ENCODE peak calls at places on chromosomes 11 and 22, in ten cellular contexts. One of them, this sample, is unnamed.

GRCh38 chr11:21896216-21896615 is 296.7 kb upstream of the ANO5 start:
- DNase-seq in OCI-LY7: no peak
- DNase-seq in hypothalamus: no peak
- DNase-seq in HS-5: no peak
- DNase-seq in upper lobe of right lung: no peak
- DNase-seq in RCC 7860: no peak
- DNase-seq in ACHN: no peak
- DNase-seq in NCI-H1694: no peak
- DNase-seq in prostate gland: no peak
- DNase-seq in head of caudate nucleus: no peak
- DNase-seq in this sample: no peak

GRCh38 chr11:22151795-22152194 is 41.1 kb upstream of the ANO5 start:
- DNase-seq in ACHN: no peak
- DNase-seq in hypothalamus: no peak
- DNase-seq in RCC 7860: no peak
- DNase-seq in NCI-H1694: no peak
- DNase-seq in prostate gland: no peak
- DNase-seq in head of caudate nucleus: no peak
- DNase-seq in OCI-LY7: no peak
- DNase-seq in HS-5: no peak
- DNase-seq in upper lobe of right lung: no peak
- DNase-seq in this sample: no peak

GRCh38 chr22:19959043-19959586 is 17.5 kb upstream of the TXNRD2 start:
- DNase-seq in upper lobe of right lung: peak; percentile 88
- DNase-seq in ACHN: peak; percentile 84
- DNase-seq in OCI-LY7: no peak
- DNase-seq in prostate gland: peak; percentile 73
- DNase-seq in RCC 7860: no peak
- DNase-seq in hypothalamus: no peak
- DNase-seq in NCI-H1694: no peak
- DNase-seq in HS-5: no peak
- DNase-seq in head of caudate nucleus: no peak
- DNase-seq in this sample: peak; percentile 79

GRCh38 chr22:27401321-27401720 is 400.2 kb downstream of the MN1 start:
- DNase-seq in RCC 7860: no peak
- DNase-seq in OCI-LY7: no peak
- DNase-seq in head of caudate nucleus: no peak
- DNase-seq in hypothalamus: no peak
- DNase-seq in prostate gland: no peak
- DNase-seq in HS-5: no peak
- DNase-seq in ACHN: no peak
- DNase-seq in NCI-H1694: no peak
- DNase-seq in upper lobe of right lung: no peak
- DNase-seq in this sample: no peak

GRCh38 chr11:103661185-103661584 is 375.3 kb upstream of the DDI1 start:
- DNase-seq in hypothalamus: no peak
- DNase-seq in head of caudate nucleus: no peak
- DNase-seq in upper lobe of right lung: no peak
- DNase-seq in RCC 7860: no peak
- DNase-seq in prostate gland: no peak
- DNase-seq in ACHN: no peak
- DNase-seq in OCI-LY7: no peak
- DNase-seq in NCI-H1694: no peak
- DNase-seq in HS-5: no peak
- DNase-seq in this sample: no peak

GRCh38 chr22:37058917-37059701 is 7.6 kb downstream of the KCTD17 start:
- DNase-seq in prostate gland: no peak
- DNase-seq in upper lobe of right lung: peak; percentile 61
- DNase-seq in HS-5: no peak
- DNase-seq in NCI-H1694: no peak
- DNase-seq in head of caudate nucleus: no peak
- DNase-seq in OCI-LY7: no peak
- DNase-seq in RCC 7860: no peak
- DNase-seq in hypothalamus: no peak
- DNase-seq in ACHN: no peak
- DNase-seq in this sample: no peak

GRCh38 chr11:92916299-92916698 is 53.2 kb upstream of the MTNR1B start:
- DNase-seq in HS-5: no peak
- DNase-seq in head of caudate nucleus: no peak
- DNase-seq in RCC 7860: no peak
- DNase-seq in NCI-H1694: no peak
- DNase-seq in ACHN: no peak
- DNase-seq in OCI-LY7: no peak
- DNase-seq in upper lobe of right lung: no peak
- DNase-seq in hypothalamus: no peak
- DNase-seq in prostate gland: no peak
- DNase-seq in this sample: no peak

GRCh38 chr22:32623943-32624342 is 149.3 kb downstream of the FBXO7 start:
- DNase-seq in ACHN: no peak
- DNase-seq in NCI-H1694: no peak
- DNase-seq in hypothalamus: peak; percentile 22
- DNase-seq in upper lobe of right lung: no peak
- DNase-seq in prostate gland: peak; percentile 72
- DNase-seq in OCI-LY7: no peak
- DNase-seq in HS-5: no peak
- DNase-seq in RCC 7860: no peak
- DNase-seq in head of caudate nucleus: no peak
- DNase-seq in this sample: peak; percentile 85

GRCh38 chr11:112748713-112749481 is 212.3 kb upstream of the NCAM1 start:
- DNase-seq in RCC 7860: no peak
- DNase-seq in ACHN: no peak
- DNase-seq in NCI-H1694: peak; percentile 28
- DNase-seq in head of caudate nucleus: no peak
- DNase-seq in hypothalamus: peak; percentile 6
- DNase-seq in HS-5: no peak
- DNase-seq in prostate gland: no peak
- DNase-seq in upper lobe of right lung: no peak
- DNase-seq in OCI-LY7: no peak
- DNase-seq in this sample: no peak

GRCh38 chr11:81255905-81256304 is 1477.8 kb downstream of the FAM181B start:
- DNase-seq in prostate gland: no peak
- DNase-seq in head of caudate nucleus: no peak
- DNase-seq in RCC 7860: no peak
- DNase-seq in upper lobe of right lung: no peak
- DNase-seq in hypothalamus: no peak
- DNase-seq in ACHN: no peak
- DNase-seq in HS-5: no peak
- DNase-seq in NCI-H1694: no peak
- DNase-seq in OCI-LY7: no peak
- DNase-seq in this sample: no peak

GRCh38 chr11:75199412-75199955 is 41.1 kb upstream of the TPBGL start:
- DNase-seq in prostate gland: no peak
- DNase-seq in head of caudate nucleus: no peak
- DNase-seq in HS-5: no peak
- DNase-seq in NCI-H1694: no peak
- DNase-seq in upper lobe of right lung: peak; percentile 38
- DNase-seq in OCI-LY7: no peak
- DNase-seq in ACHN: no peak
- DNase-seq in RCC 7860: no peak
- DNase-seq in hypothalamus: no peak
- DNase-seq in this sample: no peak

GRCh38 chr11:130313383-130314183 is 1.1 kb downstream of the ZBTB44 start:
- DNase-seq in hypothalamus: no peak
- DNase-seq in ACHN: no peak
- DNase-seq in prostate gland: no peak
- DNase-seq in head of caudate nucleus: no peak
- DNase-seq in RCC 7860: no peak
- DNase-seq in OCI-LY7: peak; percentile 12
- DNase-seq in upper lobe of right lung: no peak
- DNase-seq in HS-5: no peak
- DNase-seq in NCI-H1694: no peak
- DNase-seq in this sample: no peak

GRCh38 chr11:69501891-69502860 is 20.7 kb downstream of the LINC01488 start:
- DNase-seq in ACHN: no peak
- DNase-seq in OCI-LY7: no peak
- DNase-seq in upper lobe of right lung: peak; percentile 64
- DNase-seq in hypothalamus: no peak
- DNase-seq in head of caudate nucleus: no peak
- DNase-seq in prostate gland: no peak
- DNase-seq in NCI-H1694: no peak
- DNase-seq in RCC 7860: no peak
- DNase-seq in HS-5: no peak
- DNase-seq in this sample: no peak

GRCh38 chr22:42280140-42280539 is 9.7 kb upstream of the TCF20 start:
- DNase-seq in upper lobe of right lung: no peak
- DNase-seq in head of caudate nucleus: no peak
- DNase-seq in OCI-LY7: no peak
- DNase-seq in HS-5: no peak
- DNase-seq in ACHN: no peak
- DNase-seq in prostate gland: no peak
- DNase-seq in NCI-H1694: no peak
- DNase-seq in hypothalamus: no peak
- DNase-seq in RCC 7860: no peak
- DNase-seq in this sample: no peak

GRCh38 chr11:60301178-60301577 is 20.7 kb downstream of the MS4A4A start:
- DNase-seq in upper lobe of right lung: no peak
- DNase-seq in OCI-LY7: no peak
- DNase-seq in hypothalamus: no peak
- DNase-seq in ACHN: no peak
- DNase-seq in HS-5: no peak
- DNase-seq in head of caudate nucleus: no peak
- DNase-seq in NCI-H1694: no peak
- DNase-seq in RCC 7860: no peak
- DNase-seq in prostate gland: no peak
- DNase-seq in this sample: no peak

GRCh38 chr11:68893282-68893681 is 10.3 kb downstream of the MRPL21 start:
- DNase-seq in upper lobe of right lung: no peak
- DNase-seq in ACHN: no peak
- DNase-seq in OCI-LY7: no peak
- DNase-seq in head of caudate nucleus: no peak
- DNase-seq in prostate gland: no peak
- DNase-seq in HS-5: no peak
- DNase-seq in hypothalamus: no peak
- DNase-seq in NCI-H1694: no peak
- DNase-seq in RCC 7860: no peak
- DNase-seq in this sample: no peak

GRCh38 chr11:42762348-42762747 is 549.4 kb upstream of the API5 start:
- DNase-seq in prostate gland: no peak
- DNase-seq in upper lobe of right lung: no peak
- DNase-seq in OCI-LY7: no peak
- DNase-seq in RCC 7860: no peak
- DNase-seq in HS-5: no peak
- DNase-seq in ACHN: no peak
- DNase-seq in NCI-H1694: no peak
- DNase-seq in head of caudate nucleus: no peak
- DNase-seq in hypothalamus: no peak
- DNase-seq in this sample: no peak

GRCh38 chr11:126282742-126283591 is at the start of gene TIRAP:
- DNase-seq in hypothalamus: peak; percentile 63
- DNase-seq in RCC 7860: peak; percentile 71
- DNase-seq in HS-5: no peak
- DNase-seq in OCI-LY7: peak; percentile 72
- DNase-seq in head of caudate nucleus: peak; percentile 47
- DNase-seq in NCI-H1694: no peak
- DNase-seq in prostate gland: peak; percentile 56
- DNase-seq in ACHN: peak; percentile 52
- DNase-seq in upper lobe of right lung: peak; percentile 89
- DNase-seq in this sample: peak; percentile 67

GRCh38 chr11:62985351-62985750 is 584 bp upstream of the SLC22A6 start:
- DNase-seq in ACHN: no peak
- DNase-seq in prostate gland: no peak
- DNase-seq in upper lobe of right lung: no peak
- DNase-seq in HS-5: no peak
- DNase-seq in head of caudate nucleus: no peak
- DNase-seq in RCC 7860: no peak
- DNase-seq in NCI-H1694: no peak
- DNase-seq in OCI-LY7: no peak
- DNase-seq in hypothalamus: no peak
- DNase-seq in this sample: no peak

GRCh38 chr11:69637956-69638871 is 2.7 kb upstream of the CCND1 start:
- DNase-seq in head of caudate nucleus: no peak
- DNase-seq in NCI-H1694: no peak
- DNase-seq in prostate gland: no peak
- DNase-seq in RCC 7860: no peak
- DNase-seq in HS-5: no peak
- DNase-seq in hypothalamus: no peak
- DNase-seq in upper lobe of right lung: peak; percentile 85
- DNase-seq in OCI-LY7: no peak
- DNase-seq in ACHN: no peak
- DNase-seq in this sample: no peak

GRCh38 chr11:78949976-78950690 is 375.5 kb upstream of the NARS2 start:
- DNase-seq in upper lobe of right lung: no peak
- DNase-seq in prostate gland: no peak
- DNase-seq in head of caudate nucleus: no peak
- DNase-seq in HS-5: no peak
- DNase-seq in RCC 7860: no peak
- DNase-seq in ACHN: no peak
- DNase-seq in hypothalamus: no peak
- DNase-seq in NCI-H1694: no peak
- DNase-seq in OCI-LY7: no peak
- DNase-seq in this sample: no peak

GRCh38 chr11:120709808-120710207 is 198.3 kb downstream of the GRIK4 start:
- DNase-seq in ACHN: no peak
- DNase-seq in NCI-H1694: no peak
- DNase-seq in head of caudate nucleus: no peak
- DNase-seq in prostate gland: no peak
- DNase-seq in RCC 7860: no peak
- DNase-seq in upper lobe of right lung: no peak
- DNase-seq in hypothalamus: no peak
- DNase-seq in OCI-LY7: no peak
- DNase-seq in HS-5: no peak
- DNase-seq in this sample: no peak

GRCh38 chr11:70548976-70549375 is 150.6 kb downstream of the CTTN start:
- DNase-seq in OCI-LY7: no peak
- DNase-seq in HS-5: no peak
- DNase-seq in prostate gland: no peak
- DNase-seq in head of caudate nucleus: no peak
- DNase-seq in RCC 7860: no peak
- DNase-seq in hypothalamus: no peak
- DNase-seq in ACHN: no peak
- DNase-seq in upper lobe of right lung: no peak
- DNase-seq in NCI-H1694: no peak
- DNase-seq in this sample: no peak

GRCh38 chr11:111733009-111733408 is 33.2 kb downstream of the PPP2R1B start:
- DNase-seq in RCC 7860: peak; percentile 65
- DNase-seq in head of caudate nucleus: no peak
- DNase-seq in OCI-LY7: no peak
- DNase-seq in prostate gland: no peak
- DNase-seq in NCI-H1694: no peak
- DNase-seq in hypothalamus: peak; percentile 47
- DNase-seq in upper lobe of right lung: peak; percentile 61
- DNase-seq in HS-5: no peak
- DNase-seq in ACHN: no peak
- DNase-seq in this sample: no peak